ENCODE peak calls at places on chromosomes 16 and 17, in six cellular contexts. I, R, Z, U, X and C are unnamed samples.

GRCh38 chr16:11173426-11173825 is 82.6 kb downstream of the SOCS1 start:
- DNase-seq in X (no peak), U (no peak), Z (no peak), I (no peak), R (no peak), C (no peak)

GRCh38 chr17:78358538-78359215 is 1.2 kb downstream of the SOCS3 start:
- DNase-seq in I (no peak), U (peak), X (no peak), R (no peak), Z (no peak), C (no peak)

GRCh38 chr17:73650147-73650546 is 5.9 kb upstream of the SDK2 start:
- DNase-seq in X (no peak), Z (no peak), R (no peak), U (peak), I (no peak), C (no peak)

GRCh38 chr17:83085103-83085502 is 5.7 kb downstream of the METRNL start:
- DNase-seq in R (no peak), U (no peak), X (no peak), Z (no peak), I (no peak), C (no peak)

GRCh38 chr16:50479771-50480170 is 68.4 kb upstream of the NKD1 start:
- DNase-seq in R (no peak), I (no peak), Z (no peak), X (no peak), U (no peak), C (no peak)

GRCh38 chr16:47847220-47847970 is 308.4 kb downstream of the ABCC12 start:
- DNase-seq in U (no peak), R (no peak), X (no peak), I (no peak), Z (no peak), C (no peak)

GRCh38 chr17:33052856-33053255 is 61.2 kb downstream of the SPACA3 start:
- DNase-seq in Z (no peak), I (no peak), X (no peak), R (no peak), U (no peak), C (no peak)

GRCh38 chr16:24508614-24509013 is 30.8 kb upstream of the RBBP6 start:
- DNase-seq in U (no peak), I (no peak), X (no peak), Z (no peak), R (no peak), C (no peak)

GRCh38 chr16:25279491-25279890 is 21.8 kb upstream of the ZKSCAN2 start:
- DNase-seq in U (no peak), I (no peak), Z (no peak), R (no peak), X (no peak), C (no peak)

GRCh38 chr16:50820225-50820624 is 78.3 kb downstream of the CYLD start:
- DNase-seq in X (no peak), I (no peak), Z (no peak), U (no peak), R (no peak), C (no peak)

GRCh38 chr17:60249517-60249826 is 99.7 kb downstream of the CA4 start:
- DNase-seq in Z (no peak), X (no peak), R (no peak), U (no peak), I (no peak), C (no peak)

GRCh38 chr17:14303343-14304221 is 2.7 kb downstream of the HS3ST3B1 start:
- DNase-seq in Z (no peak), U (no peak), X (no peak), I (no peak), R (peak), C (no peak)

GRCh38 chr17:80827646-80828643 is 163.7 kb upstream of the CHMP6 start:
- DNase-seq in X (no peak), Z (peak), U (no peak), R (no peak), I (no peak), C (no peak)

GRCh38 chr17:81577278-81578000 is 25.3 kb upstream of the FAAP100 start:
- DNase-seq in Z (no peak), R (no peak), U (no peak), I (no peak), X (peak), C (no peak)

GRCh38 chr16:11215935-11216556 is 40.0 kb downstream of the SOCS1 start:
- DNase-seq in U (no peak), R (no peak), X (no peak), Z (no peak), I (no peak), C (no peak)

GRCh38 chr16:87619360-87620200 is 17.3 kb downstream of the JPH3 start:
- DNase-seq in I (no peak), Z (no peak), R (no peak), U (peak), X (no peak), C (no peak)

GRCh38 chr17:28407130-28407973 is 1.3 kb upstream of the SLC46A1 start:
- DNase-seq in Z (no peak), I (no peak), R (no peak), U (no peak), X (no peak), C (no peak)

GRCh38 chr17:60641810-60642220 is 35.8 kb upstream of the BCAS3 start:
- DNase-seq in I (peak), U (peak), Z (peak), X (peak), R (peak), C (peak)

GRCh38 chr17:14886200-14886739 is 378.9 kb downstream of the PMP22 start:
- DNase-seq in I (no peak), Z (peak), U (no peak), X (peak), R (peak), C (no peak)

GRCh38 chr16:31365131-31365865 is 10.3 kb downstream of the ITGAX start:
- DNase-seq in X (no peak), R (no peak), Z (no peak), I (peak), U (no peak), C (no peak)

GRCh38 chr17:82551779-82552457 is 32.4 kb downstream of the FOXK2 start:
- DNase-seq in I (peak), R (peak), Z (no peak), U (peak), X (peak), C (peak)

GRCh38 chr16:70396209-70396904 is 42.5 kb downstream of the ST3GAL2 start:
- DNase-seq in I (no peak), R (peak), X (no peak), U (peak), Z (no peak), C (no peak)

GRCh38 chr16:3546990-3547682 is 30.1 kb downstream of the NLRC3 start:
- DNase-seq in U (no peak), R (no peak), I (no peak), X (no peak), Z (no peak), C (no peak)

GRCh38 chr17:20987511-20987910 is 55.3 kb downstream of the USP22 start:
- DNase-seq in X (no peak), Z (no peak), R (no peak), U (no peak), I (no peak), C (no peak)

GRCh38 chr16:76235426-76235825 is 41.8 kb upstream of the CNTNAP4 start:
- DNase-seq in R (no peak), U (no peak), X (no peak), Z (no peak), I (no peak), C (no peak)

GRCh38 chr16:4803479-4804243 is 1.2 kb upstream of the ROGDI start:
- DNase-seq in R (no peak), U (no peak), X (no peak), I (no peak), Z (no peak), C (no peak)

GRCh38 chr17:4018446-4018845 is 54.2 kb upstream of the ATP2A3 start:
- DNase-seq in X (no peak), R (no peak), I (no peak), Z (no peak), U (no peak), C (no peak)

GRCh38 chr17:42459983-42460300 is 1.3 kb downstream of the ATP6V0A1 start:
- DNase-seq in R (peak), X (no peak), U (peak), Z (no peak), I (peak), C (no peak)

GRCh38 chr16:20610892-20611349 is 34.8 kb upstream of the ACSM2B start:
- DNase-seq in R (no peak), X (no peak), I (no peak), Z (no peak), U (no peak), C (no peak)

GRCh38 chr17:3545151-3545550 is 12.5 kb downstream of the TRPV3 start:
- DNase-seq in R (no peak), Z (no peak), U (no peak), I (no peak), X (no peak), C (no peak)

GRCh38 chr17:9837551-9838471 is 12.1 kb downstream of the GLP2R start:
- DNase-seq in R (no peak), I (no peak), Z (no peak), X (no peak), U (no peak), C (no peak)

GRCh38 chr17:16349461-16349860 is 3.8 kb downstream of the CENPV start:
- DNase-seq in U (no peak), R (no peak), Z (no peak), I (no peak), X (no peak), C (no peak)

GRCh38 chr17:64004903-64005733 is 7.0 kb downstream of the PRR29 start:
- DNase-seq in R (no peak), I (no peak), U (peak), Z (no peak), X (no peak), C (no peak)

GRCh38 chr16:11976850-11977205 is 294 bp downstream of the SNX29 start:
- DNase-seq in I (no peak), U (no peak), Z (no peak), R (peak), X (no peak), C (no peak)

DNA sequence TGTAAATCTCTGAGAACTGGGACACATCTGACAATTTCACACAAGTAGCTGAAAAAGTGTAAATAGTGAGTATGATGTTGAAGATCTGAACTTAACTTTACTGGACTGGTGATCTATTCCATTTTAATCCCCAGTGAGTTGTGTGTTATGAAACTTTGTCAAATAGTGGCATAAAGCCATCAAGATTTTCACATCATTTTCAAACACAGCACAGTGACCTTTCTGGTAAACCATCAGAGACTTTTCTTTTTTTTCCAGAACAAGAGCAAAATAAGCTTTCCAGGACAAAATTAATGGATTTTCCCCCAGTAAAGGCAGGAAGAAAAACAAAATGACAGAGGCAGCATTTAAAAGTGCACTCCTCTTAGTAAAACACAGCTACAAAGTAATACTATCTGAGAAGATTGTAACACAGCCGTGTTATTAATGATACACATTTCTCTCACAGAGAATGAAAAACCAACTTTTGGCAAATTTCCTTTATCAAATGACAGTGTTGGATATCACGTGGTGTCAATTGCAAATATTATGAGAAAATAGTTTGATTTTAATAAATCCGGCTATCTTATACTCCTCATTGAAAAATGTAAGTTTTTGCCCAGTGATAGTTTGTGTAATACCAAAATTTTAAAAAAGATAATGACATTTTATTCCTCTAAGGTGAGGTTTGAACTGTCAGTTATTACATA is 16.8 kb upstream of the COL1A1 start:
- DNase-seq in U (no peak), R (no peak), X (no peak), Z (no peak), I (no peak), C (no peak)
- TF ChIP-seq TAF1 in U (no peak), R (no peak), X (no peak), Z (no peak), I (no peak), C (no peak)

GRCh38 chr16:17312100-17312732 is 158.5 kb downstream of the XYLT1 start:
- DNase-seq in I (no peak), U (no peak), Z (no peak), R (no peak), X (no peak), C (no peak)
- TF ChIP-seq POLR2AphosphoS5 in I (no peak), U (no peak), Z (no peak), R (no peak), X (no peak), C (no peak)

DNA sequence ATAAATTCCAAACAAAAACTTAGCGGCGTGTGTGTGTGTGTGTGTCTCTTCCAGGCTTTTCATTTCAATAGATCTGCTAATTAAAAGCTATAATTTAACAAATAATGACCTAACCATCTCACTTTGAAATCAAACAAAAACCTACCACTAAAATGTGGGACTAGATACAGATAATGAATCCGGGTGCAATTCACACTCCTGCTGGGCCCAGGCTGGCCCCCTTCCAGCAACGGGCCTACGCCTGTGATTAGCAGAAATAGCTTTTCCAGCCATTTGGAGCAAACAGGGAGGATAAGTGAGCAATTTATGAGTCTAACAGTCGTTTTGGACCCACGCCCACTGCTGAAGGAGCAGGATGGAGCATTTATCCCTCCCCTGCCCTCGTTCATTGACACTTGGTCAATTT is 18.0 kb upstream of the BHLHA9 start:
- DNase-seq in U (peak), R (no peak), Z (no peak), I (no peak), X (no peak), C (no peak)
- TF ChIP-seq TAF1 in U (no peak), R (no peak), Z (no peak), I (no peak), X (no peak), C (no peak)

GRCh38 chr17:31425646-31426045 is 34.2 kb downstream of the RAB11FIP4 start:
- DNase-seq in U (peak), Z (no peak), I (no peak), X (peak), R (no peak), C (no peak)

GRCh38 chr17:31424944-31425582 is 33.6 kb downstream of the RAB11FIP4 start:
- DNase-seq in Z (peak), X (no peak), U (peak), I (no peak), R (no peak), C (no peak)

GRCh38 chr17:31428512-31428911 is 37.0 kb downstream of the RAB11FIP4 start:
- DNase-seq in I (no peak), U (no peak), X (no peak), R (no peak), Z (no peak), C (no peak)

GRCh38 chr17:31427684-31428083 is 36.2 kb downstream of the RAB11FIP4 start:
- DNase-seq in I (no peak), X (no peak), R (no peak), U (no peak), Z (no peak), C (no peak)

DNA sequence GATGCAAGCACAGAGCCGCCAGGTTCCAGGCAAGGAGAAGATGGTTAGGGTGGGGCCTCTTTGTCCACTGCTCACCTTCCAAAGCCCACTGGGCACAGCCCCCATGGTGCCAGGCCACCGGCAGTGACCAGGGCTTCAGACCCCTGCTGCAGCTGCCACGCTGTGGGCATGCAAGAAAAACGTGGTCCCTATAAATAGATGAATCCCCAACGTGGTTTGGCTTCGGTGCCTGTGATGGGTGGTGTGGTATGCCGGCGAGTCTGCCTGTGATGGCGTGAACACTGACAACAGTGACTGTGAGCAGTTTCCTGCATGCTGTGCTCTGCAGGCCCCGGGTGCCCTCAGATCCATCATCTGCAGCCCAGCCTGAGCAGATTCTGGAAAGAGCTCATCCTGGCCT is 36.6 kb downstream of the RAB11FIP4 start:
- DNase-seq in U (no peak), I (no peak), Z (no peak), R (no peak), X (no peak), C (no peak)
- TF ChIP-seq POLR2AphosphoS5 in U (no peak), I (no peak), Z (no peak), R (no peak), X (no peak), C (no peak)

GRCh38 chr17:40714473-40714872 is 10.9 kb upstream of the KRT24 start:
- DNase-seq in I (no peak), Z (no peak), R (no peak), U (no peak), X (no peak), C (no peak)

GRCh38 chr17:40717776-40718175 is 14.2 kb upstream of the KRT24 start:
- DNase-seq in U (no peak), Z (no peak), X (no peak), R (no peak), I (no peak), C (no peak)

GRCh38 chr17:40720904-40721303 is 17.4 kb upstream of the KRT24 start:
- DNase-seq in X (no peak), I (no peak), Z (no peak), U (no peak), R (no peak), C (no peak)

GRCh38 chr17:40722146-40722720 is 18.7 kb upstream of the KRT24 start:
- DNase-seq in U (no peak), Z (no peak), X (no peak), R (no peak), I (no peak), C (no peak)

DNA sequence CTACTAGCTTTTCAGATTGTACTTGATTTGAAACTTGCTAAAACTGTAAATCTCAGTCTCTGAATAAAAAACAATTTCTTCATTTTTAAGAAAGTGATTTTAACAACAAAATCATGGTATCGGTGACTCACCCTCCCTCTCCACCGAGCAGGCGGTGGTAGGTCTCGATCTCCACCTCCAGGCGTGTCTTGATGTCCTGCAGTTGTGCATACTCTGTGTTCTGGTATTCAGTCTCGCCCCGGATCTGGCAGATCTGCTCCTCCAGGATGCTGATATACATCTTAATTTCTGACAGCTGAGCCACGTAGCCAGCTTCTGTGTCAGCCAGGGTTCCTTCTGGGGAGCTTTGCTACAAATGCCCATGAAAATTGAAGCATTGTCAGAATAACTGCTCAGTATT is 15.4 kb upstream of the KRT24 start:
- DNase-seq in I (no peak), Z (no peak), U (no peak), R (no peak), X (no peak), C (no peak)
- TF ChIP-seq TAF1 in I (no peak), Z (no peak), U (no peak), R (no peak), X (no peak), C (no peak)

GRCh38 chr17:12415031-12415430 is 250.7 kb upstream of the MYOCD start:
- DNase-seq in U (no peak), I (no peak), Z (no peak), R (no peak), X (no peak), C (no peak)
- TF ChIP-seq POLR2AphosphoS5 in U (no peak), I (no peak), Z (no peak), R (no peak), X (no peak), C (no peak)

GRCh38 chr17:57614742-57615141 is 130.4 kb downstream of the CCDC182 start:
- DNase-seq in R (no peak), X (no peak), I (no peak), Z (no peak), U (no peak), C (no peak)

GRCh38 chr17:57609125-57609877 is 135.8 kb downstream of the CCDC182 start:
- DNase-seq in R (no peak), X (peak), Z (no peak), I (no peak), U (no peak), C (no peak)

GRCh38 chr17:57609878-57610270 is 135.2 kb downstream of the CCDC182 start:
- DNase-seq in I (no peak), R (no peak), X (peak), U (no peak), Z (no peak), C (no peak)

GRCh38 chr17:57615836-57616235 is 129.3 kb downstream of the CCDC182 start:
- DNase-seq in I (no peak), U (no peak), R (no peak), Z (no peak), X (no peak), C (no peak)

GRCh38 chr17:57612202-57613071 is 132.7 kb downstream of the CCDC182 start:
- DNase-seq in U (no peak), X (peak), I (peak), R (peak), Z (no peak), C (no peak)
- TF ChIP-seq TAF1 in U (no peak), X (no peak), I (no peak), R (no peak), Z (no peak), C (no peak)

GRCh38 chr16:66036775-66037715 is 329.4 kb upstream of the CDH5 start:
- DNase-seq in I (no peak), U (no peak), X (no peak), R (no peak), Z (no peak), C (no peak)
- TF ChIP-seq POLR2AphosphoS5 in I (no peak), U (peak), X (no peak), R (no peak), Z (no peak), C (no peak)